ENCODE peak calls at places on chromosomes 2 and 18, in ten cellular contexts. M is left lung, G is epithelial cell of esophagus, J is fibroblast of lung, K is endothelial cell, O is GM20000, D is MM.1S, F is neural crest cell, X is neural progenitor cell, L is fibroblast of pulmonary artery. V is an unnamed sample.
A peak's percentile ranks its signal among the peaks of the same experiment; 100 is the strongest.

GRCh38 chr2:166223298-166223697 is 95.5 kb upstream of the SCN1A start:
- DNase-seq in M (no peak), G (no peak), J (no peak), K (no peak), O (no peak), D (no peak), F (no peak), X (no peak), L (no peak), V (no peak)

GRCh38 chr2:164523726-164524125 is 97.6 kb downstream of the GRB14 start:
- DNase-seq in M (no peak), G (no peak), J (no peak), K (no peak), O (no peak), D (no peak), F (no peak), X (no peak), L (no peak), V (no peak)

GRCh38 chr18:51275712-51276473 is 78.4 kb upstream of the MEX3C start:
- DNase-seq in M (no peak), G (peak; percentile 25), J (peak; percentile 4), K (no peak), O (no peak), D (peak; percentile 37), F (no peak), X (no peak), L (peak; percentile 50), V (no peak)

GRCh38 chr2:11677146-11678055 is 7.4 kb upstream of the NTSR2 start:
- DNase-seq in M (no peak), G (no peak), J (no peak), K (no peak), O (no peak), D (no peak), F (no peak), X (peak; percentile 33), L (no peak), V (no peak)

GRCh38 chr2:32627441-32627900 is 379 bp upstream of the TTC27 start:
- DNase-seq in M (no peak), G (peak; percentile 57), J (peak; percentile 67), K (peak; percentile 47), O (no peak), D (peak; percentile 7), F (no peak), X (peak; percentile 66), L (peak; percentile 53), V (peak; percentile 46)

GRCh38 chr2:25274868-25275574 is 66.7 kb downstream of the DNMT3A start:
- DNase-seq in M (no peak), G (no peak), J (peak; percentile 43), K (no peak), O (peak; percentile 69), D (no peak), F (no peak), X (no peak), L (peak; percentile 38), V (no peak)

GRCh38 chr18:7590800-7591560 is 23.9 kb downstream of the PTPRM start:
- DNase-seq in M (no peak), G (no peak), J (peak; percentile 37), K (no peak), O (no peak), D (no peak), F (no peak), X (no peak), L (no peak), V (peak; percentile 21)

GRCh38 chr2:222561817-222562424 is 94.0 kb downstream of the FARSB start:
- DNase-seq in M (no peak), G (peak; percentile 59), J (peak; percentile 20), K (peak; percentile 70), O (peak; percentile 71), D (peak; percentile 47), F (peak; percentile 61), X (peak; percentile 90), L (peak; percentile 81), V (peak; percentile 33)

GRCh38 chr2:154827286-154827685 is 128.8 kb downstream of the KCNJ3 start:
- DNase-seq in M (no peak), G (no peak), J (no peak), K (no peak), O (no peak), D (no peak), F (no peak), X (no peak), L (no peak), V (no peak)

GRCh38 chr18:76504749-76505148 is 9.7 kb upstream of the ZNF516 start:
- DNase-seq in M (no peak), G (no peak), J (no peak), K (no peak), O (no peak), D (no peak), F (no peak), X (no peak), L (no peak), V (no peak)

GRCh38 chr2:116802671-116803070 is 1011.8 kb upstream of the DDX18 start:
- DNase-seq in M (no peak), G (no peak), J (no peak), K (no peak), O (no peak), D (no peak), F (no peak), X (no peak), L (no peak), V (no peak)

GRCh38 chr2:216343221-216343985 is 28.9 kb downstream of the MARCHF4 start:
- DNase-seq in M (no peak), G (no peak), J (no peak), K (no peak), O (no peak), D (no peak), F (no peak), X (no peak), L (no peak), V (no peak)

GRCh38 chr2:216341151-216341550 is 31.1 kb downstream of the MARCHF4 start:
- DNase-seq in M (no peak), G (no peak), J (peak; percentile 69), K (no peak), O (no peak), D (no peak), F (no peak), X (no peak), L (no peak), V (no peak)

GRCh38 chr2:216340280-216340631 is 32.0 kb downstream of the MARCHF4 start:
- DNase-seq in M (no peak), G (no peak), J (no peak), K (no peak), O (no peak), D (no peak), F (no peak), X (no peak), L (no peak), V (no peak)

GRCh38 chr2:216335252-216335651 is 37.0 kb downstream of the MARCHF4 start:
- DNase-seq in M (no peak), G (no peak), J (peak; percentile 20), K (no peak), O (no peak), D (no peak), F (no peak), X (no peak), L (no peak), V (no peak)

DNA sequence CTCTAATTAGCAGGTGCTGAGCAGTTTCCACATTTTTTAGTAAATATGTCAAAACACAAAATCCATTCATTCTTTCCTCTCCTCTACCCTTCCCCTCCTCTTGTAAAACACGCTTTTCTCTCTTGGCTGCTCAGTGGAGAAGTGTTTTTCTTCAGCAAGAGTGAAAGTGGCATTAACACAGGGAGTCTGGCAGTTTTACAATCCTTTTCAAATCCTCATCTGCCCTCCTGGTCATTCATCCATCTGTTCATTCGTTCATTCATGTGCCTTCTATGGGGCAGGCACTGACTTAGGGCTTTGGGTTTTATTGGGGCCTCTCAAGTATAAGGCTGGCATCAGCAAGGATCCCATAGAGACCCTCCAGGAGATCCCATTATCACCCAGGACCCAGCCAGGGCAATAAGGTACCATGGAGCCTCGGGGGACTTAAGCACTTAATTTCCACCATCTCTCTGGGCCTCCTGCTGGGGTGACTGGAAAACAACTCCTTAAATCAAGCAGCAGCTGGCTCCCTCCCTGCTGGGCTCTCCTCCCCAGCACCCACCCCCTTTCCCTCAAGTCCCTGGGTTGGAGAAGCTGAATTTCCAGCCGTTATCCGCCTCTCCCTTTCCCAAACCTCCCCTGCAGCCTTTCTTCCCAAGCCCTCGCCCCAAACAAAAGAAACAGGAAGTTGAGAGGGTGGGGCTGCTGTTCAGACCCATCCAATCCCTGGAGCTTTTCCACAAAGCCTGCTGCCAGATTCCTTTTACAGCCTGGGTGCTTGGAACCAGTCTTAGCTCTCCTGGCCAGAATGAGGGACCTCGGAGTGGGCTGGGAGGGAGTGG is 32.6 kb downstream of the MARCHF4 start:
- DNase-seq in M (no peak), G (peak; percentile 45), J (peak; percentile 80), K (peak; percentile 34), O (no peak), D (no peak), F (peak; percentile 23), X (peak; percentile 91), L (peak; percentile 81), V (peak; percentile 37)
- TF ChIP-seq CTCF in M (no peak), G (no peak), J (peak; percentile 16), K (no peak), O (no peak), D (no peak), F (no peak), X (no peak), L (peak; percentile 26), V (peak; percentile 43)

DNA sequence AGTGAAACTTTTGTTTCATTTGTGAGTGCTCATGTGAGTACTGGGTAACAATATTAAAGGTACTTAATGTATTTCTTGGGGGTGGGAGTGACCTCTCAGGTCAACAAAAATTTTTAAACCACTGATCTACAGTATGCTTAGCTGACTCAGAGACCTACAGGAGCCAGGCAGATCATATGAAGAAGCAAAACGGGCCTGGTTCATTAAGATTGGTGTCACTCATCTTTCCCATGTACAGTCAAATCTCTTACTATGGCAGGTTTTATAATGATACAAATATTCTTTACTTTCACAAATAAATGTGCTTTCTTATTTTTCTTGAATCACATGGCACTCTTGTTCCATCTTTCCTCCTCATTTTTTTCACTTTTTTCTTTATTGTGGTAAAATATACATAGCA is 7.7 kb upstream of the TMSB10 start:
- DNase-seq in M (no peak), G (no peak), J (no peak), K (no peak), O (no peak), D (no peak), F (no peak), X (no peak), L (no peak), V (no peak)
- TF ChIP-seq CTCF in M (no peak), G (no peak), J (no peak), K (no peak), O (no peak), D (no peak), F (no peak), X (no peak), L (no peak), V (no peak)

GRCh38 chr2:16553222-16553621 is 112.4 kb downstream of the CYRIA start:
- DNase-seq in M (no peak), G (peak; percentile 71), J (peak; percentile 15), K (peak; percentile 46), O (peak; percentile 12), D (peak; percentile 41), F (peak; percentile 44), X (peak; percentile 73), L (peak; percentile 72), V (no peak)
- TF ChIP-seq CTCF in M (peak; percentile 56), G (peak; percentile 76), J (peak; percentile 66), K (peak; percentile 74), O (no peak), D (peak; percentile 65), F (peak; percentile 70), X (peak; percentile 83), L (peak; percentile 72), V (peak; percentile 57)

GRCh38 chr18:23053756-23054457 is 81.4 kb upstream of the CABLES1 start:
- DNase-seq in M (no peak), G (peak; percentile 29), J (peak; percentile 76), K (peak; percentile 67), O (no peak), D (no peak), F (peak; percentile 21), X (peak; percentile 78), L (peak; percentile 64), V (peak; percentile 76)
- TF ChIP-seq CTCF in M (no peak), G (peak; percentile 16), J (peak; percentile 43), K (peak; percentile 30), O (no peak), D (no peak), F (peak; percentile 50), X (peak; percentile 56), L (peak; percentile 44), V (peak; percentile 60)